ENCODE peak calls at places on chromosomes 7 and 10, in six cellular contexts. T is mesendoderm, E is PC-9, Z is MM.1S, U is fibroblast of lung, O is hepatocyte. S is an unnamed sample.

GRCh38 chr7:148622887-148623585 is 32.5 kb downstream of the C7orf33 start:
- DNase-seq in T (peak; percentile 22), E (no peak), Z (no peak), U (no peak), O (no peak), S (no peak)

GRCh38 chr7:158353606-158354570 is 233.7 kb downstream of the PTPRN2 start:
- DNase-seq in T (peak; percentile 81), E (peak; percentile 29), Z (peak; percentile 50), U (no peak), O (no peak), S (peak; percentile 71)

GRCh38 chr7:40221836-40222235 is 87.0 kb downstream of the SUGCT start:
- DNase-seq in T (no peak), E (peak; percentile 49), Z (no peak), U (peak; percentile 99), O (peak; percentile 14), S (no peak)

GRCh38 chr10:29658984-29659769 is 24.4 kb upstream of the SVIL start:
- DNase-seq in T (peak; percentile 85), E (peak; percentile 87), Z (peak; percentile 87), U (peak; percentile 100), O (peak; percentile 86), S (peak; percentile 91)

GRCh38 chr7:140367528-140367927 is 30.8 kb downstream of the SLC37A3 start:
- DNase-seq in T (no peak), E (no peak), Z (no peak), U (no peak), O (no peak), S (peak; percentile 43)

GRCh38 chr7:45975847-45976484 is 54.9 kb upstream of the IGFBP3 start:
- DNase-seq in T (no peak), E (no peak), Z (no peak), U (no peak), O (no peak), S (no peak)

GRCh38 chr10:106027240-106027639 is 1137.3 kb downstream of the SORCS1 start:
- DNase-seq in T (no peak), E (no peak), Z (no peak), U (no peak), O (no peak), S (no peak)

GRCh38 chr7:37432240-37432917 is 16.3 kb downstream of the ELMO1 start:
- DNase-seq in T (no peak), E (no peak), Z (no peak), U (no peak), O (no peak), S (no peak)

GRCh38 chr10:26931223-26931622 is 70.5 kb upstream of the ABI1 start:
- DNase-seq in T (peak; percentile 74), E (no peak), Z (no peak), U (no peak), O (peak; percentile 74), S (no peak)

GRCh38 chr10:93437000-93437945 is 44.9 kb downstream of the MYOF start:
- DNase-seq in T (peak; percentile 98), E (peak; percentile 74), Z (no peak), U (peak; percentile 100), O (peak; percentile 95), S (peak; percentile 72)

GRCh38 chr10:34489436-34489835 is 325.7 kb downstream of the PARD3 start:
- DNase-seq in T (no peak), E (no peak), Z (no peak), U (no peak), O (no peak), S (no peak)

GRCh38 chr10:34492081-34492480 is 323.0 kb downstream of the PARD3 start:
- DNase-seq in T (no peak), E (no peak), Z (no peak), U (no peak), O (no peak), S (no peak)

GRCh38 chr10:34491666-34492065 is 323.4 kb downstream of the PARD3 start:
- DNase-seq in T (no peak), E (no peak), Z (no peak), U (peak; percentile 15), O (no peak), S (no peak)

GRCh38 chr10:34488476-34489130 is 326.5 kb downstream of the PARD3 start:
- DNase-seq in T (no peak), E (no peak), Z (no peak), U (no peak), O (no peak), S (no peak)

DNA sequence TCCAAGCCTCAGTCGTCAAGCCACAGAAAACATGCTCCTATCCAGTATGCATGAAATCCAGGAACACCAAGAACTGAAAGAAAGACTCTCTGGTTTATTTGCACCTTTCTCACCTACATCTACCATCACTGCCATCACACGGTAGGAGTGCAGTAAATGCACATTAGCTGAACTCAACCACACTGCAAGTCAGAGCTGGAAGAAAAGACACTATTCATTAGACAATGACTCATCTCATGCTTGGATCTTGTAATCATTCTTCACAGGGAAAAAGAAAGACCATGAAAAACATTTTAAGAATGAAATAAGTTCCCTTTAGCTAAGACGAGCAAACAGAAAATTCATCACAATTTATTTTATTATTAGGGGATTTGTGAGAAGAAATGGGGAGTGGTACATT is 325.1 kb downstream of the PARD3 start:
- DNase-seq in T (no peak), E (no peak), Z (no peak), U (peak; percentile 83), O (peak; percentile 41), S (peak; percentile 80)
- H3K4me2 ChIP-seq in T (no peak overlapping the region), E (no peak overlapping the region), Z (no peak overlapping the region), U (peak overlapping the region; percentile 56), O (peak overlapping the region; percentile 49), S (peak overlapping the region; percentile 32)

DNA sequence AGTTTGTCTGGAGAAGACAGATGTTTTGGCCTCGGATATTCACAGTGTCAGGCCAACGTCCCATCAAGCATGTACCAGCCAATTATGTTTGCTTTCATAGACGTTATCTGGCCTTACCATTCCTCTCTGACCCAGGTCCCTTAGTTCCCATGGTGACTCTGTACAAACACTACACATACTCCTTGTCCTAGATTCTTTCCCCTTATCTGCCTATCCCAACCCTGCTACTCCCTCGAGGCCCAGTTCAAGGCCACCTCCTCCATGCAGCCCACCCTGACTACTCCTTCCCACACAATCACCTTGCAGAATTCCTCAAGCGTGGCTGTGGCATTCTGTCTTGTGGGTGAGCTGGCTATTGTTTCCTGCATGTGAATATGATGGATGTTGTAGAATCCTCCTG is 155.2 kb downstream of the PRKAG2 start:
- DNase-seq in T (no peak), E (no peak), Z (no peak), U (no peak), O (peak; percentile 51), S (peak; percentile 88)
- H3K4me1 ChIP-seq in T (no peaks in the 10 kb centered on the region), E (peaks cover 16% of the 10 kb centered on the region), Z (no peaks in the 10 kb centered on the region), U (peaks cover 2% of the 10 kb centered on the region), O (peaks cover 11% of the 10 kb centered on the region), S (no peaks in the 10 kb centered on the region)

GRCh38 chr10:70441877-70442205 is 360 bp upstream of the NODAL start:
- DNase-seq in T (peak; percentile 87), E (no peak), Z (no peak), U (no peak), O (no peak), S (no peak)

GRCh38 chr10:70444613-70445222 is 3.2 kb upstream of the NODAL start:
- DNase-seq in T (no peak), E (no peak), Z (no peak), U (no peak), O (no peak), S (no peak)

GRCh38 chr10:70440296-70441160 is 953 bp downstream of the NODAL start:
- DNase-seq in T (peak; percentile 93), E (no peak), Z (no peak), U (no peak), O (no peak), S (peak; percentile 83)

GRCh38 chr10:70442332-70442988 is 979 bp upstream of the NODAL start:
- DNase-seq in T (peak; percentile 84), E (no peak), Z (no peak), U (no peak), O (peak; percentile 64), S (no peak)

DNA sequence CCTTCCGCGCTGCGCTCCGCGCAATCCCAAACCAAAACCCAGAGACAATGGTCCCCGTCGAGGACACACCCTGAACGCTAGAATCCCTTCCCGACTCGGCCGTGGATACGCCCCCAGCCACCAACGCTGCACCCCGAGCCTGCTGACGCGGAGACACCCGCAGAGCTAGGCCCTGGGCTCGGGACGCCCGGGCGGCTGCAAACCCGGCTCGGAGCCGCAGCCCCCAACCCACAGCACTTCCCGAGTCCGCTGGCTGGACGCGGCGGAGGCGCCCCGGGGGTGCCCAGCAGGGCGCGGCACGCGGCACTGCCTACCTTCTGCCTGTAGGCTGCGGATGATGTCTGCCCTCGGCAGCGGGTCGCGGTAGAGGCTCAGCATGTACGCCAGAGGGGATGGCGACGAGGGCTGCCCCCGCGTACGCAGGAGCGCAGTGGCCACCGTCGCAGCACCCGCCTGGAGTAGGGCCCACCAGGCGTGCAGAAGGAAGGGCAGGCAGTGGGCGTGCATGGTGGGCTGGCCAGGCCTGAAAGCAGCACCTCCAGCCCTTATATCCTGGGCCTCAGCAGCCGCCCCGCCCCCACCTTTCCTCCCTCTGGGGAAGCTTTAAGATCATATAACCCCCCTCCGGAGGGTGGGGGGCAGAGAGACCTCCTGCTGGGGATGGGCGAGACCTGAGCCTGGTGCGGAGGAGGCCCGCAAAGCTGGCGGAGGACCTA is at the start of gene NODAL:
- DNase-seq in T (peak; percentile 81), E (no peak), Z (no peak), U (no peak), O (no peak), S (no peak)
- H3K4me3 ChIP-seq in T (peak within 1 kb of the TSS; percentile 50), E (no peak within 1 kb of the TSS), Z (no peak within 1 kb of the TSS), U (no peak within 1 kb of the TSS), O (no peak within 1 kb of the TSS), S (peak within 1 kb of the TSS; percentile 42)

DNA sequence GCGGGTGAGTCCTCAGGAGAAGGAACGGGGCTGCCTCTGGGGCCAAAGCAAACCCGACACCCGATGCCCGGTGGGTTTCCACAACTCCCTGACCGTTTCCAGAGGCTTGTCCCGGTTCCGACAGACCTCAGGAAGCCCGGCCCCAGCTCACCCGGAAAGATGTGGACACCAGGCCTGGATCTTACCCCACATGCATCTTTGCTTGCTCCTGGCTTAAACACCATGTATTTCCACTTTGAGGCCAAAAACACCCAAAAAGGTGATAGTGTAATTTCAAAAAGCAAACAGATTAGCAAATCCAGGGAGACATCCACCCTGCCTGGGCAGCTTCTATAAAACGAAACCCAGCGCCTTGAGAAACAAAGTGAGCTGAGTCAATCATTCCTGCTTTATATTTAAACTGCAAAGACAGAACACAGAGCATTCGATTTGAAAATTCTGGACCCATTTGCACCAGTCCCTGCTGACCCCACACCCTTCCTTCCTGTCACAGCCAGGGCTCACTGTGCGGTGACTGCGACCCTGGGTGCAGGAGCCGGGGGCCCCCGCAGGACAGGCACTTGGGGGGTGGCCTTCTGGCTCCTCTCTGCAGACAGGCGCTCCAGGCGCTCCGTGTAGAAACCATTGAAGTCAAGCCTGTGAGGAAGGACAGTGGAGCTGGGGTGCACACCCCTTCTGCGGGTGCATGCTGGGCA is 2.7 kb upstream of the ADAM8 start:
- DNase-seq in T (no peak), E (no peak), Z (peak; percentile 2), U (no peak), O (no peak), S (peak; percentile 87)
- H3K4me2 ChIP-seq in T (no peak overlapping the region), E (peak overlapping the region; percentile 89), Z (no peak overlapping the region), U (no peak overlapping the region), O (peak overlapping the region; percentile 54), S (no peak overlapping the region)